ENCODE peak calls at places on chromosomes 6 and 20, in six cellular contexts. Z is NCI-H1105 treated with DMSO at 0.1 percent for 48 hours; P is GM20000; Y is RKO; V is stimulated activated CD4-positive, alpha-beta T cell treated with anti-CD3 and anti-CD28 coated beads, Interleukin-12 subunit alpha, Interleukin-12 subunit beta, amount 100 ng/mL, for 4 hours; I is KG1. W is an unnamed sample.

GRCh38 chr20:38267251-38267650 is 6.7 kb upstream of the KIAA1755 start:
- DNase-seq in Z (no peak), P (no peak), Y (no peak), V (no peak), I (no peak), W (no peak)

GRCh38 chr6:163123098-163123497 is 291.4 kb upstream of the QKI start:
- DNase-seq in Z (no peak), P (no peak), Y (no peak), V (no peak), I (no peak), W (no peak)

GRCh38 chr20:47448429-47448828 is 53.3 kb upstream of the NCOA3 start:
- DNase-seq in Z (no peak), P (no peak), Y (no peak), V (no peak), I (no peak), W (no peak)

GRCh38 chr6:27280064-27280539 is 32.0 kb downstream of the POM121L2 start:
- DNase-seq in Z (peak), P (peak), Y (peak), V (peak), I (peak), W (no peak)

GRCh38 chr20:59082981-59083380 is 40.4 kb upstream of the PRELID3B start:
- DNase-seq in Z (no peak), P (no peak), Y (no peak), V (no peak), I (no peak), W (no peak)

GRCh38 chr6:41334482-41335023 is 855 bp upstream of the NCR2 start:
- DNase-seq in Z (no peak), P (no peak), Y (peak), V (no peak), I (peak), W (no peak)

GRCh38 chr20:63457737-63458136 is 14.7 kb downstream of the KCNQ2 start:
- DNase-seq in Z (no peak), P (no peak), Y (peak), V (no peak), I (no peak), W (no peak)

GRCh38 chr6:151669208-151669560 is 138.3 kb upstream of the ESR1 start:
- DNase-seq in Z (no peak), P (no peak), Y (no peak), V (no peak), I (no peak), W (no peak)

GRCh38 chr6:152267967-152268845 is 369.0 kb downstream of the SYNE1 start:
- DNase-seq in Z (peak), P (peak), Y (peak), V (no peak), I (peak), W (no peak)

GRCh38 chr6:25697537-25698340 is 45.7 kb downstream of the SCGN start:
- DNase-seq in Z (no peak), P (no peak), Y (no peak), V (no peak), I (no peak), W (no peak)